ENCODE peak calls at places on chromosomes 1 and 21, in four cellular contexts. P is Panc1, I is K562, Z is HepG2. V is an unnamed sample.

GRCh38 chr1:92601044-92601443 is 114.3 kb upstream of the GFI1 start:
- DNase-seq in Z (no peak), P (no peak), I (no peak), V (no peak)

GRCh38 chr1:76687324-76688018 is 179.8 kb upstream of the ST6GALNAC5 start:
- DNase-seq in Z (no peak), P (no peak), I (no peak), V (no peak)

GRCh38 chr1:163668472-163668871 is 346.7 kb downstream of the NUF2 start:
- DNase-seq in I (no peak), P (no peak), Z (no peak), V (no peak)

GRCh38 chr1:112417985-112418607 is 22.1 kb downstream of the CTTNBP2NL start:
- DNase-seq in Z (no peak), P (no peak), I (no peak), V (no peak)

GRCh38 chr21:31943586-31943985 is 70.8 kb downstream of the HUNK start:
- DNase-seq in P (no peak), I (no peak), Z (no peak), V (no peak)

GRCh38 chr1:177069489-177069888 is 95.0 kb downstream of the ASTN1 start:
- DNase-seq in I (no peak), Z (no peak), P (no peak), V (no peak)

GRCh38 chr1:198153103-198153502 is 3.7 kb upstream of the NEK7 start:
- DNase-seq in P (no peak), I (no peak), Z (no peak), V (no peak)

GRCh38 chr1:33762962-33763361 is 100.9 kb upstream of the HMGB4 start:
- DNase-seq in Z (no peak), I (no peak), P (no peak), V (no peak)

GRCh38 chr21:27776925-27777553 is 810.2 kb upstream of the ADAMTS5 start:
- DNase-seq in P (no peak), I (no peak), Z (no peak), V (no peak)

GRCh38 chr1:212916395-212917133 is 33.8 kb upstream of the VASH2 start:
- DNase-seq in Z (peak; percentile 50), I (peak; percentile 51), P (no peak), V (no peak)

GRCh38 chr21:19529031-19529430 is 1125.4 kb upstream of the TMPRSS15 start:
- DNase-seq in Z (no peak), P (no peak), I (no peak), V (no peak)

GRCh38 chr1:34356862-34357261 is 180.2 kb downstream of the C1orf94 start:
- DNase-seq in I (no peak), Z (no peak), P (no peak), V (no peak)

GRCh38 chr1:16009030-16009460 is 5.0 kb downstream of the SRARP start:
- DNase-seq in P (peak; percentile 66), Z (peak; percentile 63), I (peak; percentile 84), V (peak; percentile 64)

GRCh38 chr1:54309631-54310366 is 96.4 kb downstream of the SSBP3 start:
- DNase-seq in P (no peak), Z (no peak), I (no peak), V (no peak)

GRCh38 chr1:224454337-224455055 is 19.9 kb upstream of the WDR26 start:
- DNase-seq in P (no peak), I (peak; percentile 2), Z (peak; percentile 77), V (no peak)

GRCh38 chr1:112614460-112615065 is 4.4 kb downstream of the ST7L start:
- DNase-seq in I (no peak), P (no peak), Z (no peak), V (no peak)

GRCh38 chr1:55368698-55369097 is 153.5 kb upstream of the USP24 start:
- DNase-seq in P (no peak), Z (no peak), I (no peak), V (no peak)

GRCh38 chr1:182962554-182963115 is 9.7 kb upstream of the SHCBP1L start:
- DNase-seq in Z (peak; percentile 73), P (peak; percentile 68), I (peak; percentile 92), V (peak; percentile 79)

GRCh38 chr1:245085508-245086095 is 69.2 kb upstream of the KIF26B start:
- DNase-seq in I (no peak), Z (peak; percentile 71), P (no peak), V (peak; percentile 43)

GRCh38 chr1:151846062-151846568 is 6.5 kb upstream of the C2CD4D start:
- DNase-seq in Z (peak; percentile 41), I (peak; percentile 72), P (no peak), V (peak; percentile 24)

GRCh38 chr1:28986296-28986910 is 72.0 kb downstream of the EPB41 start:
- DNase-seq in P (no peak), Z (no peak), I (no peak), V (no peak)

GRCh38 chr1:67978988-67979516 is 71.4 kb downstream of the DIRAS3 start:
- DNase-seq in P (no peak), Z (peak; percentile 37), I (no peak), V (peak; percentile 78)

GRCh38 chr1:205162301-205162700 is 40.5 kb upstream of the RBBP5 start:
- DNase-seq in Z (no peak), P (no peak), I (no peak), V (no peak)

GRCh38 chr1:37919277-37919676 is 27.6 kb downstream of the INPP5B start:
- DNase-seq in P (no peak), I (peak; percentile 37), Z (peak; percentile 34), V (peak; percentile 24)

GRCh38 chr1:87334351-87335174 is 5.9 kb downstream of the LMO4 start:
- DNase-seq in P (no peak), I (peak; percentile 48), Z (no peak), V (no peak)

GRCh38 chr1:22738069-22738435 is 27.4 kb downstream of the EPHB2 start:
- DNase-seq in Z (no peak), P (no peak), I (no peak), V (no peak)

GRCh38 chr1:182603646-182604127 is 502 bp downstream of the RGS16 start:
- DNase-seq in P (no peak), Z (no peak), I (no peak), V (no peak)

DNA sequence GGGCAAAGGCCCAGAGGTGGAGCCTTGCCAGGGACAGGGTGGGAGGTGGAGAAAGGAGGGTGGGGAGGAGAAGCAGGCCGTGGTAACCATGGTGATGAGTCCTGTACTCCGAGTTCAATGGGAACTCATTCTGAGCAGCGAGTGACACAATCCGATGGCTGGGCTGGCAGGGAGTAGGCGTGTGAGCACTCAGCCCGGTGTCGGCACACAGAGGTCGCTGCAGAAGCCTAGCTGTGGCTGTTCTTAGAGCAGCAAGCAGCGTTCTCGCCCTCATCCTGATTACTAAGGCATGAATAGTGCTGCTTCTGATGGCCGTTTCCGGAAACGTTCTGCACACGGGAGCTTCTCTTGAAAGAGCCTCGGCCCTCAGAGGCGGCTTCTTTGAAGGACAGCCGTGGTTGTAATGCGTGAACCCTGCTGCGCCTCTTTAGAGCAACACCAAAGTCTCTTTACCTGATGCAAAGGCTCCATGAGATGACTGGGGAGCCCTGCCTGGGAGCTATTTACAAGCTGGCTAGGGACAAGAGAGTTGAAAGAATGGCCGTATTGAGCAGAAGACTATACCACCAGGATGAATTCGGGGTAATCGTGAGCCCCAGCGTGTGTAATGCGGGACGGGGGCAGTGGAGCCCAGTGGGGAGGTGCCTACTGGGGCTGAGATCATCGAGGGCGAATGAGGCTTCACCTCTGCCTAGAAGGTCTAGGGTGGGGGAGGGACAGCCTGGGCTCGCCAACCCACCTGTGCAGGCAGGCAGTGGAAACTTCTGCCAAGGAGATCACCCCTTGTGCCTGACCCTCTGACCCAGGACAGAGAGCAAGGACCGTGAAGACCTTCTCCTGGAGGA is 72.8 kb upstream of the PAX7 start:
- DNase-seq in P (no peak), I (no peak), Z (peak; percentile 21), V (no peak)
- TF ChIP-seq TCF7L2 in P (peak; percentile 83), I (no peak), Z (no peak), V (no peak)

GRCh38 chr1:59671066-59671952 is 143.4 kb upstream of the HOOK1 start:
- DNase-seq in P (no peak), I (no peak), Z (no peak), V (no peak)

GRCh38 chr1:59672851-59673574 is 141.7 kb upstream of the HOOK1 start:
- DNase-seq in P (no peak), I (no peak), Z (peak; percentile 63), V (peak; percentile 56)

GRCh38 chr1:59673575-59674467 is 140.9 kb upstream of the HOOK1 start:
- DNase-seq in Z (no peak), P (no peak), I (no peak), V (no peak)

GRCh38 chr1:59671953-59672305 is 142.8 kb upstream of the HOOK1 start:
- DNase-seq in Z (no peak), P (no peak), I (no peak), V (no peak)

GRCh38 chr1:59674605-59675004 is 140.1 kb upstream of the HOOK1 start:
- DNase-seq in P (no peak), I (no peak), Z (peak; percentile 88), V (no peak)
- TF ChIP-seq TCF7L2 in P (no peak), I (no peak), Z (no peak), V (no peak)

GRCh38 chr1:10211805-10212405 is 1.5 kb downstream of the KIF1B start:
- DNase-seq in P (no peak), I (peak; percentile 32), Z (peak; percentile 60), V (no peak)
- TF ChIP-seq TCF7L2 in P (peak; percentile 30), I (no peak), Z (no peak), V (no peak)

GRCh38 chr1:208864366-208864965 is 620.3 kb upstream of the PLXNA2 start:
- DNase-seq in P (no peak), Z (no peak), I (no peak), V (no peak)
- TF ChIP-seq TCF7L2 in P (no peak), Z (no peak), I (no peak), V (no peak)

GRCh38 chr1:186574951-186575747 is 105.1 kb downstream of the PTGS2 start:
- DNase-seq in P (no peak), I (no peak), Z (no peak), V (no peak)

GRCh38 chr1:186572509-186572908 is 107.7 kb downstream of the PTGS2 start:
- DNase-seq in P (no peak), I (no peak), Z (no peak), V (no peak)

GRCh38 chr1:186577201-186577600 is 103.0 kb downstream of the PTGS2 start:
- DNase-seq in I (no peak), P (no peak), Z (no peak), V (no peak)

GRCh38 chr1:186577633-186578032 is 102.6 kb downstream of the PTGS2 start:
- DNase-seq in Z (no peak), I (no peak), P (no peak), V (no peak)

GRCh38 chr1:186578325-186579016 is 101.8 kb downstream of the PTGS2 start:
- DNase-seq in Z (no peak), P (no peak), I (no peak), V (no peak)
- TF ChIP-seq TCF7L2 in Z (no peak), P (no peak), I (no peak), V (no peak)